ENCODE peak calls at places on chromosome X, in five cellular contexts. One of them, this sample, is unnamed.

GRCh38 chrX:40202456-40202855 is 104.7 kb upstream of the BCOR start:
- DNase-seq in H9: no peak
- DNase-seq in GM10248: no peak
- DNase-seq in neural crest cell: no peak
- DNase-seq in heart left ventricle: no peak
- DNase-seq in this sample: no peak

GRCh38 chrX:110267874-110268273 is 50.0 kb downstream of the AMMECR1 start:
- DNase-seq in neural crest cell: no peak
- DNase-seq in H9: no peak
- DNase-seq in heart left ventricle: no peak
- DNase-seq in GM10248: no peak
- DNase-seq in this sample: no peak

GRCh38 chrX:106952089-106952488 is 31.9 kb downstream of the CLDN2 start:
- DNase-seq in GM10248: no peak
- DNase-seq in neural crest cell: no peak
- DNase-seq in H9: no peak
- DNase-seq in heart left ventricle: no peak
- DNase-seq in this sample: no peak

GRCh38 chrX:12981880-12982279 is 7.0 kb downstream of the TMSB4X start:
- DNase-seq in neural crest cell: no peak
- DNase-seq in heart left ventricle: no peak
- DNase-seq in GM10248: no peak
- DNase-seq in H9: no peak
- DNase-seq in this sample: no peak

GRCh38 chrX:110671068-110671803 is 124.4 kb downstream of the CHRDL1 start:
- DNase-seq in heart left ventricle: no peak
- DNase-seq in GM10248: no peak
- DNase-seq in H9: no peak
- DNase-seq in neural crest cell: no peak
- DNase-seq in this sample: no peak

GRCh38 chrX:111040377-111041017 is 55.5 kb upstream of the PAK3 start:
- DNase-seq in heart left ventricle: no peak
- DNase-seq in H9: no peak
- DNase-seq in GM10248: no peak
- DNase-seq in neural crest cell: no peak
- DNase-seq in this sample: no peak

GRCh38 chrX:57134702-57135101 is 2.5 kb downstream of the SPIN2A start:
- DNase-seq in heart left ventricle: no peak
- DNase-seq in H9: no peak
- DNase-seq in GM10248: no peak
- DNase-seq in neural crest cell: no peak
- DNase-seq in this sample: no peak

GRCh38 chrX:93319604-93320003 is 353.8 kb downstream of the NAP1L3 start:
- DNase-seq in H9: peak
- DNase-seq in GM10248: no peak
- DNase-seq in neural crest cell: no peak
- DNase-seq in heart left ventricle: no peak
- DNase-seq in this sample: peak

GRCh38 chrX:117998171-117998570 is 118.4 kb downstream of the KLHL13 start:
- DNase-seq in H9: no peak
- DNase-seq in GM10248: no peak
- DNase-seq in heart left ventricle: no peak
- DNase-seq in neural crest cell: no peak
- DNase-seq in this sample: no peak

GRCh38 chrX:5876984-5877655 is 351.5 kb downstream of the NLGN4X start:
- DNase-seq in neural crest cell: peak
- DNase-seq in heart left ventricle: no peak
- DNase-seq in H9: peak
- DNase-seq in GM10248: no peak
- DNase-seq in this sample: peak

GRCh38 chrX:137081239-137081638 is 47.4 kb upstream of the GPR101 start:
- DNase-seq in GM10248: no peak
- DNase-seq in H9: no peak
- DNase-seq in heart left ventricle: no peak
- DNase-seq in neural crest cell: no peak
- DNase-seq in this sample: no peak

GRCh38 chrX:1427756-1428155 is 25.0 kb downstream of the ASMTL start:
- DNase-seq in neural crest cell: no peak
- DNase-seq in GM10248: no peak
- DNase-seq in heart left ventricle: no peak
- DNase-seq in H9: no peak
- DNase-seq in this sample: no peak

GRCh38 chrX:39859991-39860861 is 237.5 kb downstream of the BCOR start:
- DNase-seq in heart left ventricle: peak
- DNase-seq in GM10248: peak
- DNase-seq in H9: peak
- DNase-seq in neural crest cell: no peak
- DNase-seq in this sample: no peak

GRCh38 chrX:30150196-30150895 is 65.0 kb upstream of the MAGEB2 start:
- DNase-seq in neural crest cell: no peak
- DNase-seq in GM10248: no peak
- DNase-seq in H9: no peak
- DNase-seq in heart left ventricle: no peak
- DNase-seq in this sample: no peak

GRCh38 chrX:19543951-19544359 is 28.6 kb upstream of the MAP3K15 start:
- DNase-seq in H9: no peak
- DNase-seq in heart left ventricle: no peak
- DNase-seq in GM10248: no peak
- DNase-seq in neural crest cell: no peak
- DNase-seq in this sample: no peak

GRCh38 chrX:39002466-39002865 is 201.2 kb downstream of the MID1IP1 start:
- DNase-seq in H9: no peak
- DNase-seq in heart left ventricle: no peak
- DNase-seq in GM10248: no peak
- DNase-seq in neural crest cell: no peak
- DNase-seq in this sample: no peak

GRCh38 chrX:56994375-56995270 is 718 bp downstream of the SPIN3 start:
- DNase-seq in GM10248: no peak
- DNase-seq in H9: no peak
- DNase-seq in neural crest cell: no peak
- DNase-seq in heart left ventricle: peak
- DNase-seq in this sample: peak

GRCh38 chrX:119410027-119410819 is 11.1 kb downstream of the SLC25A43 start:
- DNase-seq in GM10248: no peak
- DNase-seq in neural crest cell: no peak
- DNase-seq in heart left ventricle: peak
- DNase-seq in H9: no peak
- DNase-seq in this sample: no peak

GRCh38 chrX:119755981-119756533 is 2.3 kb upstream of the SOWAHD start:
- DNase-seq in neural crest cell: no peak
- DNase-seq in heart left ventricle: no peak
- DNase-seq in GM10248: peak
- DNase-seq in H9: no peak
- DNase-seq in this sample: no peak

GRCh38 chrX:92260102-92260501 is 480.9 kb downstream of the PCDH11X start:
- DNase-seq in neural crest cell: no peak
- DNase-seq in H9: peak
- DNase-seq in heart left ventricle: no peak
- DNase-seq in GM10248: no peak
- DNase-seq in this sample: no peak

GRCh38 chrX:86460760-86461159 is 312.5 kb downstream of the DACH2 start:
- DNase-seq in neural crest cell: no peak
- DNase-seq in H9: no peak
- DNase-seq in GM10248: no peak
- DNase-seq in heart left ventricle: no peak
- DNase-seq in this sample: no peak

GRCh38 chrX:123339201-123339905 is 155.3 kb downstream of the GRIA3 start:
- DNase-seq in GM10248: no peak
- DNase-seq in neural crest cell: no peak
- DNase-seq in heart left ventricle: no peak
- DNase-seq in H9: no peak
- DNase-seq in this sample: no peak

GRCh38 chrX:101429934-101430333 is 21.9 kb downstream of the HNRNPH2 start:
- DNase-seq in heart left ventricle: no peak
- DNase-seq in GM10248: no peak
- DNase-seq in H9: no peak
- DNase-seq in neural crest cell: no peak
- DNase-seq in this sample: no peak

GRCh38 chrX:150767475-150768131 is 74.4 kb downstream of the MTMR1 start:
- DNase-seq in H9: no peak
- DNase-seq in neural crest cell: no peak
- DNase-seq in heart left ventricle: no peak
- DNase-seq in GM10248: no peak
- DNase-seq in this sample: no peak

GRCh38 chrX:43741843-43742573 is 85.9 kb downstream of the MAOA start:
- DNase-seq in GM10248: no peak
- DNase-seq in heart left ventricle: no peak
- DNase-seq in H9: no peak
- DNase-seq in neural crest cell: no peak
- DNase-seq in this sample: no peak

GRCh38 chrX:140432328-140433025 is 72.4 kb downstream of the SOX3 start:
- DNase-seq in heart left ventricle: peak
- DNase-seq in H9: no peak
- DNase-seq in GM10248: no peak
- DNase-seq in neural crest cell: no peak
- DNase-seq in this sample: no peak

GRCh38 chrX:34467437-34467836 is 189.6 kb downstream of the TMEM47 start:
- DNase-seq in H9: no peak
- DNase-seq in neural crest cell: no peak
- DNase-seq in heart left ventricle: no peak
- DNase-seq in GM10248: no peak
- DNase-seq in this sample: no peak

GRCh38 chrX:40157228-40158035 is 59.7 kb upstream of the BCOR start:
- DNase-seq in H9: peak
- DNase-seq in heart left ventricle: no peak
- DNase-seq in neural crest cell: no peak
- DNase-seq in GM10248: peak
- DNase-seq in this sample: no peak

GRCh38 chrX:34810364-34810763 is 132.2 kb upstream of the FAM47B start:
- DNase-seq in heart left ventricle: no peak
- DNase-seq in neural crest cell: no peak
- DNase-seq in H9: no peak
- DNase-seq in GM10248: no peak
- DNase-seq in this sample: no peak

GRCh38 chrX:43707812-43708548 is 51.9 kb downstream of the MAOA start:
- DNase-seq in H9: no peak
- DNase-seq in heart left ventricle: peak
- DNase-seq in neural crest cell: no peak
- DNase-seq in GM10248: no peak
- DNase-seq in this sample: no peak

GRCh38 chrX:143437439-143437838 is 79.8 kb downstream of the SPANXN3 start:
- DNase-seq in heart left ventricle: no peak
- DNase-seq in neural crest cell: no peak
- DNase-seq in GM10248: no peak
- DNase-seq in H9: no peak
- DNase-seq in this sample: peak
- TF ChIP-seq CTCF in heart left ventricle: peak
- TF ChIP-seq CTCF in neural crest cell: peak
- TF ChIP-seq CTCF in GM10248: no peak
- TF ChIP-seq CTCF in H9: peak
- TF ChIP-seq CTCF in this sample: peak

DNA sequence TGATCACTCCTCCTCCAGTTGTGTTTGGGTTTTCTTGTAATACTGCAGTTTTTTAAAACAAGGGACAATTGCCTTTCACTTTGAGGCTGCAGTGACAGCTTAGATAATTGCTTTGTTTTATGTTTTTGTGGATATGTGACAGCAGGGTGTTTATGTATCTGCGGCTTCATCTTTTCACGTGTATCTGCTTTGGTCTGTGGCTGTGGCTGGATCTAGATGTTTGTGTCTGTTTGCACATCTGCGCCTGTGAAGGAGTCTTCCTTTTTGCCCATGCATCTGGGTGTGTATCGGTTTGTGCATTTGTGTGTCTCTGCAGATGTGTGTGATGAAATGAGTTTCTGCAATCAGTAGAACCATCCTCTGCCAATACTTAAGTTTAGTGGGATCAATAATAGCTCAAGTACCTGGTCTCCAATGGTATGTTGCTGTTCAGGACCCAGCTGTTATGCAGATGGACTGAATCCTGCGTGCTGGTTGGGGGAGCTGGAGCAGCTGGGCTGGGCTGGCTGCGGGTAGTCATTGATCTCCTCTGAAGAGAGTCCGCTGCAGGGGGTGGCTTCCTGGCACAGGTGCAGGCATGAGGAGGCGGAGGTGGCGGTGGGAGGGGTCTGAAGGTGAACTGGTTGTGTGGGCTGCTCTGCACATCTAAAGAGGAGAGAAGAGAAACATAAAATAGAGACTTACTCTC is 390.3 kb downstream of the SH2D1A start:
- DNase-seq in H9: peak
- DNase-seq in GM10248: no peak
- DNase-seq in neural crest cell: no peak
- DNase-seq in heart left ventricle: no peak
- DNase-seq in this sample: peak
- TF ChIP-seq CTCF in H9: no peak
- TF ChIP-seq CTCF in GM10248: no peak
- TF ChIP-seq CTCF in neural crest cell: no peak
- TF ChIP-seq CTCF in heart left ventricle: no peak
- TF ChIP-seq CTCF in this sample: no peak

GRCh38 chrX:94635003-94635402 is 961.0 kb downstream of the FAM133A start:
- DNase-seq in heart left ventricle: no peak
- DNase-seq in H9: no peak
- DNase-seq in GM10248: no peak
- DNase-seq in neural crest cell: no peak
- DNase-seq in this sample: no peak

GRCh38 chrX:94633237-94633636 is 959.2 kb downstream of the FAM133A start:
- DNase-seq in H9: no peak
- DNase-seq in GM10248: no peak
- DNase-seq in neural crest cell: no peak
- DNase-seq in heart left ventricle: no peak
- DNase-seq in this sample: no peak
- TF ChIP-seq CTCF in H9: peak
- TF ChIP-seq CTCF in GM10248: no peak
- TF ChIP-seq CTCF in neural crest cell: no peak
- TF ChIP-seq CTCF in heart left ventricle: no peak
- TF ChIP-seq CTCF in this sample: no peak

DNA sequence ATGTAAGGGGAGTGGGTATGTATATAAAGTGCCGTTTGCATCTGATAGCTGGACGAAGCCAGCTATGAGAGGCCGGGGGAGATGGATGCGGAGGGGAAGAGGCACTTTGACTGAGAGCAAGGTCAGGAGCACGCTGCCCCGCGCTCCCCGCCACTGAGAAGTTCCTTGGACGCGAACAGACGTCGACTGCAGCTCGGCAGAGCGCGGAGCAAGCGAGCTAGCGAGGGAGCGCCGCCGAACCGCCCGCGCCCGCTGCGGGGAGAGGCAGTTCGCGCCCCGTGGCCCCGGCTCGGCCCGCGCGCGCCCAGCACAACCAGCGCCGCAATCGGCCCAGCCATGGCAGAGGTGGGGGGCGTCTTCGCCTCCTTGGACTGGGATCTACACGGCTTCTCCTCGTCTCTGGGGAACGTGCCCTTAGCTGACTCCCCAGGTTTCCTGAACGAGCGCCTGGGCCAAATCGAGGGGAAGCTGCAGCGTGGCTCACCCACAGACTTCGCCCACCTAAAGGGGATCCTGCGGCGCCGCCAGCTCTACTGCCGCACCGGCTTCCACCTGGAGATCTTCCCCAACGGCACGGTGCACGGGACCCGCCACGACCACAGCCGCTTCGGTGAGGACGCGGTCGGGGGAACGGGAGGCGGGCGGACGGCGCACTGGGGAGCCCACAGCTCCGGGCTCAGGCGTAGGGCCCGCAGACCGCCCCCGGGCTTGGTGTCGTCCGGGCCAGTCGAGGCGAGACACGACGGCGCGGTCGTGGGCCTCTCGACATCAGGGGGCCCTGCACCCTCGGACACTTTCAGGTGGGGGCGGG is at the start of gene FGF16:
- DNase-seq in H9: peak
- DNase-seq in heart left ventricle: no peak
- DNase-seq in GM10248: peak
- DNase-seq in neural crest cell: no peak
- DNase-seq in this sample: peak
- TF ChIP-seq CTCF in H9: no peak
- TF ChIP-seq CTCF in heart left ventricle: no peak
- TF ChIP-seq CTCF in GM10248: no peak
- TF ChIP-seq CTCF in neural crest cell: no peak
- TF ChIP-seq CTCF in this sample: no peak